ENCODE peak calls at places on chromosomes 6 and 20, in six cellular contexts. Y, G, M, L, D and I are unnamed samples.
A peak's percentile ranks its signal among the peaks of the same experiment; 100 is the strongest.

GRCh38 chr6:45697605-45698004 is 318.1 kb downstream of the CLIC5 start:
- DNase-seq in Y (no peak), G (no peak), M (no peak), L (peak; percentile 99), D (no peak), I (peak; percentile 94)

GRCh38 chr6:32838114-32838958 is at the start of gene TAP2:
- DNase-seq in Y (peak; percentile 99), G (peak; percentile 97), M (peak; percentile 97), L (peak; percentile 89), D (peak; percentile 94), I (peak; percentile 95)

GRCh38 chr6:128899651-128900050 is 16.7 kb downstream of the LAMA2 start:
- DNase-seq in Y (no peak), G (no peak), M (no peak), L (peak; percentile 53), D (no peak), I (peak; percentile 52)

GRCh38 chr6:109918227-109918626 is 59.9 kb upstream of the GPR6 start:
- DNase-seq in Y (no peak), G (no peak), M (no peak), L (no peak), D (no peak), I (no peak)

GRCh38 chr20:32845786-32846185 is 12.9 kb upstream of the EFCAB8 start:
- DNase-seq in Y (no peak), G (no peak), M (no peak), L (no peak), D (no peak), I (no peak)

GRCh38 chr6:20757761-20758160 is 223.5 kb downstream of the CDKAL1 start:
- DNase-seq in Y (no peak), G (no peak), M (no peak), L (peak; percentile 25), D (no peak), I (peak; percentile 73)

GRCh38 chr6:32337166-32337805 is 34.4 kb downstream of the TSBP1 start:
- DNase-seq in Y (no peak), G (no peak), M (no peak), L (no peak), D (no peak), I (no peak)

GRCh38 chr20:38355161-38356012 is 9.1 kb downstream of the LBP start:
- DNase-seq in Y (no peak), G (no peak), M (peak; percentile 94), L (no peak), D (no peak), I (no peak)

GRCh38 chr6:126625019-126625418 is 285.1 kb downstream of the CENPW start:
- DNase-seq in Y (no peak), G (no peak), M (no peak), L (peak; percentile 33), D (no peak), I (peak; percentile 55)

GRCh38 chr6:2938004-2938631 is 33.2 kb downstream of the SERPINB6 start:
- DNase-seq in Y (peak; percentile 43), G (no peak), M (no peak), L (no peak), D (no peak), I (no peak)

DNA sequence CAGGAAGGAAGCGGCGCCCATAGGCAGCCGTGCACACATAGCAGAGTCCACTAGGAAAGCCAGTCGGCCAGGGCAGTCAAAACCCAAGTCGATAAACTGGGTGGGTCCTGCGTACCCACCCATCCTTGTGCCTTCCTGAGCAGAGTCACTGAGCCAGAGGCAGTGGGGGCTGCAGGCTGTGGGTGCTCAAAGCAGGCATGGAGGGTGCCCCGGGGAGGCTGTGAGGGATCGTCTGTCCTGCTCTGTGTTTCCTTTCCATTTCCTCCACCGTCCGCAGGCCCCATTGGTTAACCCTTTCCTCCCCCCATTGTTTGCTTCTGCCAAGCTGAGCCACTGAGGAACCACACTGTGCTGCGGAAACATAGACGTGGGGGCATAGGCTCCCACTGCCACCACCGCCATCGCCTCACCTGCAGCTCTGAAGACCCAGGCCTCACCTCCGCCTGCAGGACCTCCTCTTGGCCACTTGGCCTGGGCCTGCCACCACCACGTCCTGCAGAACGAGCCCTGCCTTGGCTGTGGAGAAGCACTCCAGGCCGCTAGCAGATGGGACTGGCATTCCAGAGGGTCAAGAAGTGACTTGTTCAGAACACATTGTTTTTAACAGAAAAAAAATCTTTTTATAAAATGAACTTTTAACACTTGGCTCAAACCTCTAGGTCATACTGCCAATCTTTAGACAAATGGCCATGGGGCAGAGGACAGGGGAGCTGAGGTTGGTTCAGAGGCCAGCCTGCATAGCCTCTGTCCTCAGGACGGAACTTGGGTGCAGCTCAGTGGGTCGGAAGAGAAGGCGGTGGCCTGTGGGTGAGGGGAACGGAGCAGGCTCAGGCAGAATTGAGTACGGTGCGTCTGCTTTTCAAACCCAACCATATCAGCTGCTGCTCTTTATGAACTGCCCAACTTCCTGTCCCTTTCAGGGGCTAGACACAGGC is 52.6 kb downstream of the TCP11 start:
- DNase-seq in Y (no peak), G (no peak), M (no peak), L (no peak), D (no peak), I (no peak)
- TF ChIP-seq CTCF in Y (no peak), G (no peak), M (no peak), L (no peak), D (no peak), I (no peak)

GRCh38 chr20:30284533-30284932 is 972.9 kb upstream of the DEFB115 start:
- DNase-seq in Y (peak; percentile 37), G (no peak), M (no peak), L (no peak), D (no peak), I (no peak)
- H3K4me3 ChIP-seq in Y (peak overlapping the region; percentile 17), G (peak overlapping the region; percentile 41), M (no peak overlapping the region), L (no peak overlapping the region), D (peak overlapping the region; percentile 48), I (no peak overlapping the region)

GRCh38 chr20:47303736-47304135 is 52.8 kb downstream of the ZMYND8 start:
- DNase-seq in Y (no peak), G (no peak), M (no peak), L (no peak), D (no peak), I (no peak)

GRCh38 chr20:47306095-47306494 is 50.4 kb downstream of the ZMYND8 start:
- DNase-seq in Y (peak; percentile 42), G (no peak), M (no peak), L (no peak), D (no peak), I (no peak)

GRCh38 chr20:47306755-47307370 is 49.6 kb downstream of the ZMYND8 start:
- DNase-seq in Y (peak; percentile 78), G (no peak), M (no peak), L (no peak), D (no peak), I (no peak)

GRCh38 chr20:47305667-47306066 is 50.8 kb downstream of the ZMYND8 start:
- DNase-seq in Y (peak; percentile 21), G (no peak), M (no peak), L (no peak), D (no peak), I (no peak)

DNA sequence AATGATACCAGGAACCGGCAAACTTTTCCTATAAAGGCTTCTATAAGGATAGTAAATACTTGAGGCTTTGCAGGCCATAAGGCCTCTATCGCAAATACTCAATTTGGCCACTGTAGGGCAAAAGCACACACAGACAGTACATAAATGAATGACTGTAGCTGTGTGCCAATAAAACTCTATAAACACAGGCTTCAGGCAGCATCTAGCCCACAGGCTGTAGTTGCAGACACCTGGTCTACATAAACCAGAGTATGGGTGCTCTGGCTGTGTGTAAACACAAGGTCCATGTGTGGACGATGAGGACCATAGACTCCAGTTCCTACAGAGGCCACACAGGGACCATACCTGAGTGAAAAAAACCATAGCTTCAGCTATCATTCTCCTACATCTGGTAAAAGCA is 52.2 kb downstream of the ZMYND8 start:
- DNase-seq in Y (peak; percentile 12), G (no peak), M (no peak), L (peak; percentile 33), D (no peak), I (peak; percentile 34)
- TF ChIP-seq CTCF in Y (no peak), G (no peak), M (peak; percentile 27), L (peak; percentile 43), D (no peak), I (no peak)

DNA sequence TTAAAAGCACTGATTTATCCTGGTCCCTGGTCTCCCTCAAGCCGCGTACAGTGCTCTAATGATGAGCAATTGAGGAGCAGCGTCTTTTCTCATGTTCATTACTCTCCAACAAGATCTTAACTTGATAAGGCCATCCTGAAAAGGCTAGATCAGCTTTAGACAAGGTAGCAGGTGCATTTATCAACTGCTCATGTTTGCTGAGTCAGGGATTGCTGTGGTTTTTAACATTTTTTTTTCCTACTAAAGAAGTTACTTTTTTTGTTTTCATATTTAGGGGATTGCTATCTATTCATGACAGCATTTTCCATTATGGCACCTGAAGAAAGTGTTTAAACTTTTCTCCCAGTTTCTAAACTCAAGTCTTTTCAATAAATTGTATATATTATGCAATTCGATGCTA is 1066.5 kb upstream of the MAP3K7 start:
- DNase-seq in Y (no peak), G (no peak), M (no peak), L (no peak), D (no peak), I (no peak)
- H3K4me3 ChIP-seq in Y (no peak overlapping the region), G (no peak overlapping the region), M (no peak overlapping the region), L (no peak overlapping the region), D (no peak overlapping the region), I (no peak overlapping the region)

DNA sequence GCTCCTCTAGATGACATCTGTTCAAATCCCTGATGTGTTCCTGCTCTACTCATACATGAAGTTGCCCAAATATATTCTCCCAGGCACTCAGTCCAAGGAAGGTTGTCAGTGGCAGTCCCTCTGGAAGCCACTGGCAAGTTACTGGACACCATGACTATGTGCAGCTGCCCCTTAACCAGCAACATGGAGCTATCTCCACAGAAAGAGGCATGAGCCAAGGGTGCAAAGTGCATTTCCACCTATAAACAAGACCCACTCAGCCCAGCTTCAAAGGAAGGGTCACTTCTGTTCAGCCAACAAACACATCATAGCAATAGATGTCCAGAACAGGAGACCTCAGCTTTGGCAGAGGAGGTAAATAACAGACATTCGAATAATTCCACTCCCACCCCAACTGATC is 217.6 kb upstream of the PMEPA1 start:
- DNase-seq in Y (no peak), G (no peak), M (no peak), L (no peak), D (no peak), I (no peak)
- TF ChIP-seq CTCF in Y (no peak), G (no peak), M (no peak), L (no peak), D (no peak), I (no peak)